ENCODE peak calls at places on chromosomes 11 and 22, in seven cellular contexts. K, M, Q, P, E, S and F are unnamed samples.

GRCh38 chr11:46649180-46649738 is 31.9 kb downstream of the ATG13 start:
- DNase-seq in K (peak; percentile 92), M (peak; percentile 81), Q (peak; percentile 97), P (peak; percentile 70), E (no peak), S (peak; percentile 39), F (no peak)

GRCh38 chr11:11077898-11078297 is 220.0 kb upstream of the ZBED5 start:
- DNase-seq in K (no peak), M (no peak), Q (no peak), P (no peak), E (no peak), S (no peak), F (no peak)

GRCh38 chr11:75574698-75575265 is 12.7 kb downstream of the SERPINH1 start:
- DNase-seq in K (peak; percentile 32), M (no peak), Q (no peak), P (no peak), E (no peak), S (no peak), F (no peak)

GRCh38 chr11:14388352-14388751 is 29.4 kb upstream of the RRAS2 start:
- DNase-seq in K (no peak), M (no peak), Q (peak; percentile 51), P (no peak), E (no peak), S (no peak), F (no peak)

GRCh38 chr22:30212363-30212995 is 34.1 kb downstream of the LIF start:
- DNase-seq in K (peak; percentile 92), M (peak; percentile 34), Q (peak; percentile 95), P (peak; percentile 38), E (no peak), S (peak; percentile 52), F (no peak)

GRCh38 chr22:46614070-46614931 is 5.9 kb upstream of the GRAMD4 start:
- DNase-seq in K (no peak), M (no peak), Q (no peak), P (no peak), E (peak; percentile 82), S (no peak), F (no peak)

GRCh38 chr11:117239295-117239694 is 6.8 kb downstream of the RNF214 start:
- DNase-seq in K (peak; percentile 93), M (no peak), Q (peak; percentile 96), P (no peak), E (no peak), S (no peak), F (no peak)

GRCh38 chr11:112785717-112786116 is 175.5 kb upstream of the NCAM1 start:
- DNase-seq in K (peak; percentile 85), M (no peak), Q (peak; percentile 11), P (no peak), E (no peak), S (no peak), F (no peak)

GRCh38 chr22:45886502-45886901 is 90.5 kb downstream of the WNT7B start:
- DNase-seq in K (no peak), M (no peak), Q (no peak), P (peak; percentile 12), E (no peak), S (no peak), F (no peak)

GRCh38 chr22:44455151-44455962 is 42.7 kb downstream of the RTL6 start:
- DNase-seq in K (no peak), M (peak; percentile 18), Q (no peak), P (no peak), E (peak; percentile 74), S (no peak), F (peak; percentile 64)

GRCh38 chr11:46437106-46437689 is 45.6 kb upstream of the CHRM4 start:
- DNase-seq in K (no peak), M (no peak), Q (no peak), P (no peak), E (peak; percentile 9), S (no peak), F (no peak)

GRCh38 chr11:9004310-9004945 is 627 bp upstream of the NRIP3 start:
- DNase-seq in K (no peak), M (no peak), Q (no peak), P (peak; percentile 23), E (no peak), S (no peak), F (no peak)

GRCh38 chr11:118957968-118958367 is 1.9 kb downstream of the UPK2 start:
- DNase-seq in K (no peak), M (no peak), Q (no peak), P (no peak), E (no peak), S (no peak), F (no peak)

GRCh38 chr11:57254631-57255030 is 17.6 kb upstream of the APLNR start:
- DNase-seq in K (no peak), M (no peak), Q (no peak), P (no peak), E (no peak), S (no peak), F (no peak)

GRCh38 chr11:66985508-66986177 is 10.5 kb downstream of the C11orf86 start:
- DNase-seq in K (no peak), M (peak; percentile 86), Q (no peak), P (no peak), E (no peak), S (peak; percentile 60), F (no peak)

GRCh38 chr11:8354622-8355417 is 91.1 kb upstream of the LMO1 start:
- DNase-seq in K (no peak), M (no peak), Q (no peak), P (no peak), E (peak; percentile 19), S (no peak), F (no peak)

GRCh38 chr11:10809373-10810199 is 860 bp upstream of the EIF4G2 start:
- DNase-seq in K (peak; percentile 83), M (no peak), Q (peak; percentile 80), P (no peak), E (peak; percentile 64), S (no peak), F (peak; percentile 90)

GRCh38 chr11:119615003-119615878 is 113.8 kb downstream of the NECTIN1 start:
- DNase-seq in K (peak; percentile 49), M (no peak), Q (peak; percentile 90), P (no peak), E (peak; percentile 47), S (peak; percentile 30), F (no peak)

GRCh38 chr11:68956142-68956541 is 24.6 kb downstream of the MRGPRD start:
- DNase-seq in K (no peak), M (no peak), Q (no peak), P (no peak), E (peak; percentile 24), S (no peak), F (no peak)

GRCh38 chr11:63872833-63873201 is 33.9 kb downstream of the MARK2 start:
- DNase-seq in K (no peak), M (peak; percentile 43), Q (no peak), P (no peak), E (no peak), S (peak; percentile 38), F (no peak)

GRCh38 chr11:36586543-36586942 is 7.8 kb upstream of the IFTAP start:
- DNase-seq in K (no peak), M (no peak), Q (no peak), P (no peak), E (no peak), S (no peak), F (no peak)

GRCh38 chr11:29937526-29937925 is 79.3 kb downstream of the KCNA4 start:
- DNase-seq in K (no peak), M (no peak), Q (no peak), P (no peak), E (peak; percentile 14), S (no peak), F (no peak)

GRCh38 chr22:24806663-24807001 is 621 bp downstream of the SGSM1 start:
- DNase-seq in K (no peak), M (no peak), Q (no peak), P (no peak), E (no peak), S (no peak), F (no peak)

GRCh38 chr11:34840736-34841386 is 75.3 kb downstream of the APIP start:
- DNase-seq in K (peak; percentile 30), M (no peak), Q (peak; percentile 13), P (no peak), E (peak; percentile 73), S (no peak), F (no peak)

GRCh38 chr11:130371004-130371590 is 56.4 kb upstream of the ZBTB44 start:
- DNase-seq in K (no peak), M (no peak), Q (no peak), P (no peak), E (no peak), S (no peak), F (no peak)

GRCh38 chr11:92439133-92439532 is 214.5 kb downstream of the FAT3 start:
- DNase-seq in K (no peak), M (no peak), Q (no peak), P (no peak), E (no peak), S (no peak), F (no peak)
- TF ChIP-seq CTCF in K (no peak), M (no peak), Q (no peak), P (no peak), E (no peak), S (no peak), F (no peak)

GRCh38 chr11:103338621-103339484 is 229.6 kb downstream of the DYNC2H1 start:
- DNase-seq in K (peak; percentile 44), M (no peak), Q (peak; percentile 66), P (no peak), E (no peak), S (no peak), F (no peak)
- TF ChIP-seq CTCF in K (peak; percentile 18), M (no peak), Q (peak; percentile 35), P (no peak), E (no peak), S (no peak), F (no peak)

DNA sequence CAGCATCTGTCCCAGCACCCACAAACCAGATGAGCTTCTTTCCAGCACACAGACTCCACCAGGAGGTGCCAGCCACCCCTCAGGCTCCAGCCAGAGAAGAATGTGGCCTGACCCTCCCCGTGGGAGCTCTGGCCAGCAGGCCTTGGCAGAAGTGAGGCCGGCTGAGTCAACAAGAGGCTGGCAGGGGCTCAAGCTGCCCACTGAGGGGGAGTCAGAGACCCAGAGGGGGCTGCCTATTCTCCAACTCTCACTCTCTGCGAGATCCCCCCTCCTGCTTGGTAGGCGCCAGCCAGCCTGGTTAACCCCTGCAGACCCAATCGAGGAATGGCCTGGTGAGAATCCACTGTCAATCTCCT is 10.6 kb upstream of the CDC42EP1 start:
- DNase-seq in K (peak; percentile 72), M (no peak), Q (peak; percentile 50), P (peak; percentile 58), E (no peak), S (peak; percentile 33), F (peak; percentile 95)
- TF ChIP-seq CTCF in K (peak; percentile 54), M (no peak), Q (peak; percentile 48), P (no peak), E (no peak), S (peak; percentile 33), F (peak; percentile 60)

DNA sequence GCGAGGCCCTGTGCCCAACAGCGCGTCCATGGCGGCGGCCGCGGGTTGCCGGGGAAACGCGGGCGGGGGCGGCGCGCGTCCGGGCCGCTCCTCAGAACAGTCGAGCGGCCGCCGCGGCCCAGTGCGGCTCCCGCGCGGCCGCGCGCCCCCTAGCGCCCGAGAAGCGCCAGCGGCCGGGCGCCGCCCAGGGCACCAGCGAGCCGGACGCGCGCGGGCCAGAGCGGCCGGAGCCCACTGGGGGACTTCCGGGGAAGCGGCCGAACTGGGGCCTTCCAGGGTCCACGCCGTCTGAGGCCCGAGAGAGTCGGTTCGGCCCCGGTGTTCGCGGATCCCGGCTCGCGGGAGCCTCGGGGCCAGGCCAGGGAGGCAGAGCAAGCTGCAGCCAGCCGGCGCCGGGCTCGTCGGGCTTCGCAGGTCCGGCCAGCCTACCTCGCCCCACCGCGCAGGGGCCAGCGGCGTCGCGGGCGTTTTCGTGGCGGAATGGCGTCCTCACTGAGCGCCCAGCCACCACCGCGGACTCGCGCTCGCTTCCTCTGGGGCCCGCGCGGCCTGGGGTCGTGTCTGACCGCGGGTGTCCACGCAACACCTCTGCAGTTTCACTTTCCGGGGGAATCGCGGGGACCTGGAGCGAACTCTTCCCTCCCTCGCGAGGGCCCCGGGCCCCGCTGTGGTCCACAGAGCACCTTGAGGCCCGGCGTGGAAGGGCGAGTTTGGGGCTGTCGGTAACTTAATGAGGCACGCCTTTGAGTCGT is at the start of gene DENND6B:
- DNase-seq in K (peak; percentile 74), M (peak; percentile 75), Q (peak; percentile 69), P (peak; percentile 86), E (peak; percentile 87), S (peak; percentile 76), F (peak; percentile 93)
- TF ChIP-seq CTCF in K (no peak), M (peak; percentile 90), Q (peak; percentile 84), P (no peak), E (peak; percentile 65), S (peak; percentile 69), F (peak; percentile 63)